ENCODE peak calls at places on chromosomes 13 and 19, in five cellular contexts. O is GM12892, R is K562, C is GM12878, A is SK-N-SH. V is an unnamed sample.

GRCh38 chr13:72696590-72696989 is 30.8 kb downstream of the MZT1 start:
- DNase-seq in O (no peak), R (no peak), C (no peak), A (peak), V (no peak)

GRCh38 chr19:55777528-55777927 is 8.6 kb downstream of the RFPL4AL1 start:
- DNase-seq in O (no peak), R (peak), C (no peak), A (peak), V (no peak)

GRCh38 chr13:99968521-99969367 is 2.8 kb downstream of the ZIC5 start:
- DNase-seq in O (no peak), R (no peak), C (no peak), A (peak), V (no peak)

GRCh38 chr19:44800461-44800860 is 8.4 kb upstream of the BCAM start:
- DNase-seq in O (peak), R (peak), C (peak), A (peak), V (peak)

GRCh38 chr19:18097993-18098890 is 664 bp downstream of the MAST3 start:
- DNase-seq in O (no peak), R (peak), C (no peak), A (no peak), V (no peak)

GRCh38 chr13:26941345-26942174 is 181.0 kb upstream of the GPR12 start:
- DNase-seq in O (no peak), R (no peak), C (no peak), A (no peak), V (no peak)

GRCh38 chr13:19984430-19985218 is 26.1 kb downstream of the ZMYM2 start:
- DNase-seq in O (no peak), R (peak), C (peak), A (peak), V (no peak)

GRCh38 chr19:29263305-29264080 is 50.5 kb upstream of the UQCRFS1 start:
- DNase-seq in O (no peak), R (peak), C (no peak), A (peak), V (peak)

GRCh38 chr19:1227655-1228054 is 10.2 kb downstream of the CBARP start:
- DNase-seq in O (no peak), R (no peak), C (no peak), A (no peak), V (no peak)

GRCh38 chr19:39251081-39251480 is 2.4 kb upstream of the IFNL4 start:
- DNase-seq in O (no peak), R (no peak), C (no peak), A (no peak), V (no peak)

GRCh38 chr19:38441660-38442348 is 8.3 kb downstream of the RYR1 start:
- DNase-seq in O (no peak), R (peak), C (no peak), A (no peak), V (no peak)

GRCh38 chr13:101985321-101985720 is 416.5 kb downstream of the FGF14 start:
- DNase-seq in O (no peak), R (no peak), C (no peak), A (no peak), V (no peak)

GRCh38 chr19:39506944-39507714 is 7.8 kb upstream of the SELENOV start:
- DNase-seq in O (peak), R (peak), C (no peak), A (peak), V (peak)

GRCh38 chr13:70203661-70204229 is 95.5 kb upstream of the KLHL1 start:
- DNase-seq in O (no peak), R (no peak), C (no peak), A (no peak), V (no peak)

GRCh38 chr19:49712397-49712859 is 21.5 kb downstream of the CPT1C start:
- DNase-seq in O (no peak), R (peak), C (no peak), A (peak), V (no peak)

GRCh38 chr13:98564204-98564603 is 12.7 kb downstream of the STK24 start:
- DNase-seq in O (no peak), R (no peak), C (no peak), A (no peak), V (no peak)

GRCh38 chr13:23378009-23378632 is 55.4 kb downstream of the SACS start:
- DNase-seq in O (peak), R (no peak), C (peak), A (no peak), V (peak)

GRCh38 chr19:15198006-15198356 is 2.8 kb downstream of the NOTCH3 start:
- DNase-seq in O (no peak), R (no peak), C (no peak), A (no peak), V (no peak)

GRCh38 chr13:111382877-111383276 is 62.4 kb downstream of the TEX29 start:
- DNase-seq in O (no peak), R (no peak), C (no peak), A (no peak), V (no peak)

GRCh38 chr13:114106991-114107685 is 25.3 kb downstream of the RASA3 start:
- DNase-seq in O (no peak), R (no peak), C (no peak), A (no peak), V (no peak)

GRCh38 chr19:47444388-47444821 is 25.1 kb upstream of the MEIS3 start:
- DNase-seq in O (no peak), R (peak), C (no peak), A (no peak), V (no peak)

GRCh38 chr13:41007359-41008118 is 11.6 kb downstream of the ELF1 start:
- DNase-seq in O (no peak), R (peak), C (no peak), A (no peak), V (no peak)

GRCh38 chr19:51321799-51322198 is 10.4 kb downstream of the IGLON5 start:
- DNase-seq in O (no peak), R (no peak), C (no peak), A (no peak), V (no peak)

GRCh38 chr19:13764821-13765394 is 586 bp downstream of the MRI1 start:
- DNase-seq in O (no peak), R (peak), C (no peak), A (peak), V (no peak)

GRCh38 chr13:98252931-98253470 is 75.9 kb upstream of the RNF113B start:
- DNase-seq in O (no peak), R (no peak), C (no peak), A (no peak), V (no peak)

GRCh38 chr19:46972301-46972700 is 47.3 kb upstream of the NPAS1 start:
- DNase-seq in O (no peak), R (no peak), C (no peak), A (no peak), V (no peak)

GRCh38 chr19:30543243-30543945 is 171.2 kb downstream of the ZNF536 start:
- DNase-seq in O (no peak), R (no peak), C (no peak), A (no peak), V (no peak)

GRCh38 chr19:3073159-3073563 is 10.9 kb upstream of the TLE5 start:
- DNase-seq in O (no peak), R (peak), C (no peak), A (peak), V (no peak)

GRCh38 chr19:58535857-58536256 is 8.0 kb upstream of the TRIM28 start:
- DNase-seq in O (no peak), R (no peak), C (no peak), A (no peak), V (no peak)

GRCh38 chr19:58543826-58544590 is at the start of gene TRIM28:
- DNase-seq in O (peak), R (peak), C (peak), A (peak), V (peak)

GRCh38 chr19:58536852-58537798 is 6.7 kb upstream of the TRIM28 start:
- DNase-seq in O (no peak), R (no peak), C (no peak), A (no peak), V (no peak)

DNA sequence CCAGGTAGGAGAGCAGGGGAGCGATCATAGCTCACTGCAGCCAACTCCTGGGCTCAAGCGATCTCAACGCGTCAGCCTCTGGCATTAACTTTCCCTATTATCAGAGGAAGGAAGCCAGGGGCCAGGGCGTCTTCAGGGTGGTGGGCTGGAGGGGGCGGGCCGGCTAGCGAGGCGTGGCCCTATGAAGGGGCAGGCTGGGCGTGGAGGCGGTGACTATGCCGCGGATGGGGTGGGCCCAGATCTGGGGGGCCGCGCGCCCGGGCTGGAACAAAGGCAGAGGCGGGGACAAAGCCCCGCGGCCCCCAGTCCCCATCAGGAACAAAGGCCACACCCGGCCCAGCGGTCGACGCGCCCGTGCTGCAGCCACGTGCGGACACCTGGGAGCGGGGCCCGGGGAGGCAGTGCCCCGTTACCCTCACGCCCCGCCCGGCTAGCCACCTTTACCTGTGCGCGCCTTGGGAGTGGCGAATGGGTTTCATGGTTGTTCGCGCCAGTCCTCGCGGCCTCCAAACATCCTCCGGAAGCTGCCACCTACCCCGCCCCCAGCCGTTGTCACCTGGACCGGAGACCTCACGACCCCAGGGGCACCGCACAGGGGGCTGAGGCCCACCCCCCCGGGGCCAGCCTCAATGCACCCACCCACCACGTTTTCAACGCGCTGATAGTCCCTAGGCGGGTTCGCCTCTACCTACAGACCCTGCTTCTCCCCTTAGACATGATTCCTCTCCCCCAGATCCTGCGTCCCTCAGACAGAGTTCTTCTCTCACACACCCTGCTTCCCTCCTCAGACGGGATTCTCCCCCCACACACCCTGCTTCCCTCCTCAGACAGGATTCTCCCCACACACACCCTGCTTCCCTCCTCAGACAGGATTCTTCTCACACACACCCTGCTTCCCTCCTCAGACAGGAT is 5.4 kb upstream of the TRIM28 start:
- DNase-seq in O (no peak), R (no peak), C (no peak), A (no peak), V (no peak)
- TF ChIP-seq TAF1 in O (no peak), R (no peak), C (no peak), A (no peak), V (no peak)

DNA sequence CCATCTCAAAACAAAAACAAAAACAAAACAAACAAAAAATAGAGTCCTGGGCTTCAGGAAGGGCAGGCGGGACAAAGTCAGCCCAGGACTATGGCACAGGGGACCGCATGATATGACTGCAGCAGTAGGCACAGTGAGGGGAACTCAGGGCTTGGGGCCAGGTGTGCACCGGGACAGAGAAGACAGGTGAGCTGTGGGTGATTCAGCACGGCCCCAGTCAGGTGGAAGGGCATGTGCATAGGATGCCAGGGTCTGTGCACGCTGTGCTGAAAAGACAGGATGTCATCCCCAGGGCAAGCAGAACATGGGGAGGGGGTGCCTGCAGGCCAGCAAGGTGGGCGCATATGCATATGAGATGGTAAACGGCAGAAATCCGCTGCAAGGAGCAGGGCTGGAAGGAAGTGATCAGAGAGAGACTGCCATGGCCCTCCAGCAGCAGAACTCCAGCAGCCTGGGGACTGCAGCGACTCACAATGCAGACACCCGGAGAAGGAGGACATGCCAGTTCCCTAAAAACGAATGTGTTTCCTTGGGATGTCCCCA is 15.0 kb downstream of the EPS15L1 start:
- DNase-seq in O (no peak), R (no peak), C (no peak), A (peak), V (no peak)
- TF ChIP-seq TAF1 in O (no peak), R (no peak), C (no peak), A (no peak), V (no peak)

DNA sequence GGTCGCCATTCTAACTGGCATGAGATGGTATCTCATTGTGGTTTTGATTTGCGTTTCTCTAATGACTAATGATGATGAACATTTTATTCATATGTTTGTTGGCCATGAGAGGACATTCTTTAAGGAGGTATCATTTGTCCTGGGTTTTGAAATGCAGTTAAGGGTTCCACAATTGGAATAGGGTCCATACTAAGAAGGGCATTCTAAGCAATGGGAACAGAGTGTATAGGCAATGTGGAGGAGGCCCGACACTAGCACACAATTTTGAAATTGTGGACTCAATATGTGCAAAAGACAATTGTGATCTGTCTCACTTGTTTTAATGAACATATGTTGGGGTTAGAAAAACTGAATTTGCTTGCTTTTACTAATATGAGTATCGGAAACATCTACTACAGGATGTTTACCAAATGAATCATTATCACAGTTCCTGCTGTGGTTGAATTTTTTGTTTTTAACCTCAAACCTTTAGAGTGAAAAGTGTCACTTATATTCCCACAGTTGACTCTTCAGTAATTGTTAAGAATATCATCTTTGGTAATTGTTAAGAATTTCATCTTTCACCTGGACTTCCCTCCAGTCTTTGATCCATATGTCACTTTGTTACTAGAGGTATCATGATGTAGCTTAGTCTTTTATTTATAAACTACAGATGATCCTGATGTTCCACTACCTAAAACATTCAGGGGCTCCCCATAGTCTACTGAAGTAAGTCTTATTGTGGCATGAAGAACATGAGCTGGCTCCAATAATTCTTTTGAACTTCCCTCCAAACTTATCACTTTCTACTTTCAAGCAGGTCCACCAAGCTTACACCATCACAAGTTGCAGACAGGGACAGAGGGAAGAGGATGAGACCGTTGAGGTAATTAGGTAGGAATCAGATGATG is 109.7 kb upstream of the KLF12 start:
- DNase-seq in O (no peak), R (no peak), C (no peak), A (no peak), V (no peak)
- TF ChIP-seq TAF1 in O (no peak), R (no peak), C (no peak), A (no peak), V (no peak)

GRCh38 chr13:32426191-32426980 is 1.5 kb downstream of the N4BP2L1 start:
- DNase-seq in O (no peak), R (no peak), C (peak), A (no peak), V (no peak)

GRCh38 chr13:32428581-32429072 is 697 bp upstream of the N4BP2L1 start:
- DNase-seq in O (no peak), R (no peak), C (no peak), A (no peak), V (no peak)

GRCh38 chr13:32429406-32429909 is 1.5 kb upstream of the N4BP2L1 start:
- DNase-seq in O (no peak), R (no peak), C (no peak), A (no peak), V (no peak)

GRCh38 chr13:32426981-32427851 is 714 bp downstream of the N4BP2L1 start:
- DNase-seq in O (peak), R (no peak), C (no peak), A (peak), V (no peak)

GRCh38 chr13:32427852-32428580 is at the start of gene N4BP2L1:
- DNase-seq in O (peak), R (no peak), C (peak), A (peak), V (peak)
- TF ChIP-seq TAF1 in O (peak), R (no peak), C (peak), A (no peak), V (peak)

GRCh38 chr13:42110410-42111155 is 62.1 kb downstream of the DGKH start:
- DNase-seq in O (peak), R (peak), C (peak), A (peak), V (peak)
- TF ChIP-seq TAF1 in O (no peak), R (no peak), C (no peak), A (no peak), V (no peak)